ENCODE peak calls at places on chromosomes 11 and 22, in eight cellular contexts. R is tibial artery, S is heart right ventricle, P is GM06990, Y is left ventricle myocardium inferior, H is keratinocyte, X is body of pancreas, D is cardiac muscle cell. L is an unnamed sample. For H3K27me3, the result is how much of the 10 kb centered on the place peaks cover.

GRCh38 chr11:118938491-118939411 is 13.0 kb upstream of the BCL9L start:
- DNase-seq in R (no peak), S (no peak), P (no peak), Y (no peak), H (no peak), X (no peak), D (no peak), L (no peak)

GRCh38 chr11:85756401-85757200 is 54.3 kb downstream of the SYTL2 start:
- DNase-seq in R (no peak), S (no peak), P (no peak), Y (no peak), H (no peak), X (no peak), D (peak), L (no peak)

GRCh38 chr11:110296226-110297081 is at the start of gene RDX:
- DNase-seq in R (peak), S (peak), P (peak), Y (peak), H (no peak), X (peak), D (peak), L (peak)

GRCh38 chr11:47306484-47306844 is 36.5 kb downstream of the MADD start:
- DNase-seq in R (no peak), S (no peak), P (no peak), Y (no peak), H (no peak), X (no peak), D (no peak), L (no peak)

GRCh38 chr22:49404576-49405199 is 423.0 kb downstream of the BRD1 start:
- DNase-seq in R (no peak), S (no peak), P (no peak), Y (no peak), H (no peak), X (no peak), D (peak), L (no peak)

GRCh38 chr11:130411223-130411622 is 17.2 kb downstream of the ADAMTS8 start:
- DNase-seq in R (no peak), S (no peak), P (no peak), Y (no peak), H (no peak), X (no peak), D (no peak), L (no peak)

GRCh38 chr11:126163074-126163700 is 48.3 kb downstream of the RPUSD4 start:
- DNase-seq in R (no peak), S (no peak), P (no peak), Y (no peak), H (peak), X (no peak), D (no peak), L (peak)

GRCh38 chr11:122668562-122669090 is 13.1 kb downstream of the UBASH3B start:
- DNase-seq in R (no peak), S (no peak), P (peak), Y (no peak), H (no peak), X (no peak), D (no peak), L (no peak)

GRCh38 chr11:56846631-56847400 is 98.3 kb upstream of the OR9G4 start:
- DNase-seq in R (no peak), S (no peak), P (no peak), Y (no peak), H (no peak), X (no peak), D (no peak), L (no peak)

GRCh38 chr11:832529-833113 is at the start of gene CD151:
- DNase-seq in R (no peak), S (peak), P (peak), Y (peak), H (no peak), X (peak), D (peak), L (no peak)

GRCh38 chr11:1260023-1260501 is 37.2 kb downstream of the MUC5B start:
- DNase-seq in R (no peak), S (no peak), P (no peak), Y (no peak), H (no peak), X (no peak), D (no peak), L (no peak)

GRCh38 chr22:29254283-29254653 is 13.5 kb downstream of the RHBDD3 start:
- DNase-seq in R (peak), S (no peak), P (no peak), Y (no peak), H (no peak), X (no peak), D (no peak), L (no peak)

GRCh38 chr11:122617297-122617696 is 38.2 kb upstream of the UBASH3B start:
- DNase-seq in R (no peak), S (no peak), P (no peak), Y (no peak), H (peak), X (no peak), D (no peak), L (no peak)

GRCh38 chr11:1194977-1195689 is 27.7 kb upstream of the MUC5B start:
- DNase-seq in R (no peak), S (no peak), P (no peak), Y (peak), H (no peak), X (peak), D (no peak), L (no peak)

GRCh38 chr11:11450744-11451362 is 97.8 kb upstream of the CSNK2A3 start:
- DNase-seq in R (no peak), S (no peak), P (no peak), Y (no peak), H (peak), X (no peak), D (no peak), L (no peak)

GRCh38 chr22:49995413-49996191 is 17.0 kb downstream of the IL17REL start:
- DNase-seq in R (peak), S (no peak), P (no peak), Y (no peak), H (no peak), X (peak), D (no peak), L (peak)

GRCh38 chr11:22331771-22332170 is 6.4 kb upstream of the SLC17A6 start:
- DNase-seq in R (no peak), S (no peak), P (no peak), Y (no peak), H (no peak), X (no peak), D (no peak), L (no peak)
- TF ChIP-seq CTCF in R (no peak), S (no peak), P (peak), Y (no peak), H (no peak), X (no peak), D (no peak), L (no peak)

DNA sequence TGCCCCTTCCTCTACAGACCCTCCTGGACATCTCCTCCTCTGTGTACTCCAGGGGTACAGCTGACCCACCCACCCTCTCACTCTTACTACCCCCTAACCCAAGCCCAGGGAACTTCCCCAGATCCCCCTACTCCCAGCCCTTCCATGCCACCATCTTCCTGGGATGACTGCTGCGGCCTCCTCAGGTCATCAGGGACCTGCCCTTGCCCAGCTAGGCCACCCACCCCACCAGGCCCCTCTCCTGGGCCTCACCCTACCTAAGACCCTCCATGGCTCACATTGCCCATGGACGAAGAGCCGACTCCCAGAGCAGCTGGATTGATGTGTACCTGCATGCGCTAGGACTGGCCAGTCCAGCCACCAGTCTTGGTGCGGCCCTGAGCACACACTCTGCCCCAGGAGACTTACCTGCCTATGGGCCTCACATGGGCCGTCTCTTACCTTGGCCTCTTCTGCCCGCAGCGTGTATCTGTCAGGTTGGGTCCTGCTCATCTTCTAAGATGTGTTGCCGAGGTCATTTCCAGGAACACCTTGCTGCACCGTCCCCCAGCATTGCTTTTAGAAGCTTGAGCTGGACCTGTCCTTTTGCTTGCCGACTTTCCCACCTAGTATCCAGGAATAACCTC is 2.0 kb upstream of the CLDN5 start:
- DNase-seq in R (peak), S (no peak), P (no peak), Y (no peak), H (no peak), X (no peak), D (no peak), L (no peak)
- H3K27me3 ChIP-seq in R (under half), S (under half), P (under half), Y (under half), H (under half), X (under half), D (half or more), L (under half)

GRCh38 chr22:37426532-37427127 is 649 bp downstream of the ELFN2 start:
- DNase-seq in R (no peak), S (no peak), P (no peak), Y (no peak), H (no peak), X (no peak), D (no peak), L (no peak)
- H3K4me3 ChIP-seq in R (no peak), S (peak), P (no peak), Y (peak), H (peak), X (no peak), D (peak), L (peak)

GRCh38 chr11:34869425-34869824 is 46.8 kb downstream of the APIP start:
- DNase-seq in R (no peak), S (no peak), P (no peak), Y (no peak), H (no peak), X (no peak), D (no peak), L (no peak)
- TF ChIP-seq CTCF in R (no peak), S (no peak), P (peak), Y (no peak), H (no peak), X (no peak), D (no peak), L (no peak)

GRCh38 chr11:102426570-102426969 is 26.0 kb downstream of the TMEM123 start:
- DNase-seq in R (no peak), S (no peak), P (no peak), Y (no peak), H (no peak), X (no peak), D (no peak), L (no peak)
- H3K27me3 ChIP-seq in R (under half), S (under half), P (under half), Y (under half), H (under half), X (under half), D (under half), L (under half)

DNA sequence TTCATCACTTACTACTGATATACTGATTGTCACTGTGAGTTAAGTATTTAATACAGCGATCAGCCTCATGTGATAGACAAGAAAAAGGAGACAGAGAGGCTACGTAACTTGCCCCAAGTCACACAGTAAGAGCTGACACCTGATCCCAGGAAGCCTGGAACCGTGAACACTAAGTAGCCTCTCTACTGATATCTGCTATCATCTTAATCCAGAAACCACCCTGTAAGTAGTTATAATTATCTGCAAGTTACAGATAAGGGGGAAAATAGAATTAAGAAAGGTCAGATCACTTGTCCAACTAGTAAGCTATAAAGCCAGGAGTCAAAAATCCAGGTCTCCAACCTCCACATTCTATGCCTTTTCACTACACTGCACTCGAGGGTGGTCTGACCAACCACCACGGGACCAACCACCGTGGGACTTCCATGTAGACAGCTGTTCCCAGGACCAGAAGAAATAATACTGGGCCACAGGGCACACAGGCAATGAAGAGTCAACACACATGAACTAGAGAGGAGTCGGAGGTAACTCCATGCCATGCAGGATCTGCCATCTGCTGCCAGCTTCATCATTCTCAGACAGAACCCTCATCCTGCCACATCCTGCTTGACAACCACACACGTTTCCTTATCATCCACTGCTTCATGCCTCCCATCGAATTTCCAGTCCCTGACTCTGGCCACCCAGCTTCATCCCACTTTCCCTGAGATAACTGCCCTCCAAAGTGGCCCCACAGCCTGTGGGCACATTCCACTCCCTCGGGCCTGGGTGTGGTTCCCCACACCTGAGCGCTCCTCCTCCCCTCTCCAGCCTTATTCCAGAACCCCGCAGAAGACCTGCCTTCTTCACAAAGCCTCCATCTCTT is 58.6 kb downstream of the MICAL3 start:
- DNase-seq in R (no peak), S (no peak), P (no peak), Y (no peak), H (no peak), X (no peak), D (no peak), L (no peak)
- H3K4me3 ChIP-seq in R (no peak), S (no peak), P (no peak), Y (no peak), H (no peak), X (no peak), D (no peak), L (no peak)

GRCh38 chr11:69209038-69209350 is 53.3 kb downstream of the SMIM38 start:
- DNase-seq in R (peak), S (no peak), P (no peak), Y (no peak), H (no peak), X (no peak), D (no peak), L (no peak)

GRCh38 chr11:69205125-69205928 is 49.6 kb downstream of the SMIM38 start:
- DNase-seq in R (peak), S (no peak), P (no peak), Y (no peak), H (no peak), X (no peak), D (no peak), L (no peak)

GRCh38 chr11:69205929-69206612 is 50.3 kb downstream of the SMIM38 start:
- DNase-seq in R (peak), S (no peak), P (no peak), Y (no peak), H (no peak), X (no peak), D (no peak), L (no peak)

GRCh38 chr11:69208190-69209037 is 52.7 kb downstream of the SMIM38 start:
- DNase-seq in R (peak), S (no peak), P (no peak), Y (no peak), H (no peak), X (no peak), D (no peak), L (no peak)

GRCh38 chr11:69207165-69207889 is 51.6 kb downstream of the SMIM38 start:
- DNase-seq in R (peak), S (no peak), P (no peak), Y (no peak), H (no peak), X (no peak), D (no peak), L (no peak)
- TF ChIP-seq CTCF in R (no peak), S (no peak), P (no peak), Y (no peak), H (no peak), X (no peak), D (no peak), L (no peak)